ENCODE peak calls at places on chromosome 19, in eight cellular contexts. Z is heart right ventricle, Y is sigmoid colon, B is lung, M is endodermal cell, T is adrenal gland, C is Panc1, K is pancreas. X is an unnamed sample.
A peak's percentile ranks its signal among the peaks of the same experiment; 100 is the strongest.

GRCh38 chr19:18167975-18168645 is 5.5 kb upstream of the IFI30 start:
- DNase-seq in T (peak; percentile 63), K (no peak), M (peak; percentile 84), Z (peak; percentile 37), Y (no peak), B (no peak), C (no peak), X (no peak)

GRCh38 chr19:46984077-46985010 is 35.3 kb upstream of the NPAS1 start:
- DNase-seq in Y (no peak), Z (peak; percentile 42), T (peak; percentile 77), M (no peak), C (no peak), K (no peak), B (no peak), X (no peak)

GRCh38 chr19:54017266-54017665 is 25.8 kb downstream of the CACNG6 start:
- DNase-seq in K (no peak), Z (no peak), T (no peak), Y (no peak), M (no peak), C (no peak), B (no peak), X (no peak)

GRCh38 chr19:16378291-16378889 is 53.8 kb downstream of the KLF2 start:
- DNase-seq in Y (peak; percentile 57), Z (no peak), B (no peak), K (no peak), T (no peak), C (no peak), M (no peak), X (no peak)

GRCh38 chr19:47699360-47699917 is 13.8 kb upstream of the EHD2 start:
- DNase-seq in C (no peak), B (no peak), K (no peak), Y (no peak), M (peak; percentile 92), Z (no peak), T (peak; percentile 70), X (no peak)

GRCh38 chr19:48913114-48913513 is 13.0 kb downstream of the NUCB1 start:
- DNase-seq in M (no peak), K (no peak), Y (no peak), C (no peak), T (no peak), B (no peak), Z (no peak), X (no peak)

GRCh38 chr19:48174445-48175030 is 4.1 kb downstream of the ZSWIM9 start:
- DNase-seq in C (no peak), Z (no peak), B (no peak), M (no peak), T (no peak), K (no peak), Y (no peak), X (no peak)

GRCh38 chr19:43470288-43470687 is 4.9 kb upstream of the LYPD3 start:
- DNase-seq in M (peak; percentile 52), B (no peak), C (no peak), K (no peak), Z (no peak), T (no peak), Y (no peak), X (no peak)

GRCh38 chr19:50046649-50047503 is 21.1 kb downstream of the ZNF473 start:
- DNase-seq in Y (peak; percentile 70), M (peak; percentile 77), K (no peak), B (peak; percentile 62), T (peak; percentile 69), Z (peak; percentile 45), C (no peak), X (peak; percentile 41)

GRCh38 chr19:16369664-16370576 is 45.3 kb downstream of the KLF2 start:
- DNase-seq in M (no peak), C (no peak), K (no peak), T (no peak), Z (no peak), Y (peak; percentile 58), B (no peak), X (no peak)

GRCh38 chr19:54190503-54190941 is 586 bp upstream of the TSEN34 start:
- DNase-seq in M (peak; percentile 100), T (peak; percentile 100), B (peak; percentile 99), Z (peak; percentile 99), C (peak; percentile 100), K (peak; percentile 99), Y (peak; percentile 100), X (peak; percentile 96)

GRCh38 chr19:47430041-47430802 is 10.9 kb upstream of the MEIS3 start:
- DNase-seq in K (no peak), T (peak; percentile 59), B (peak; percentile 34), Y (no peak), C (no peak), Z (no peak), M (peak; percentile 88), X (no peak)

GRCh38 chr19:9313756-9314155 is 4.1 kb upstream of the ZNF699 start:
- DNase-seq in C (no peak), Z (no peak), K (no peak), Y (no peak), M (no peak), T (no peak), B (no peak), X (no peak)
- H3K27ac ChIP-seq in C (no peak overlapping the region), Z (no peak overlapping the region), K (no peak overlapping the region), Y (no peak overlapping the region), M (no peak overlapping the region), T (no peak overlapping the region), B (no peak overlapping the region), X (no peak overlapping the region)

GRCh38 chr19:3368441-3368795 is 2.0 kb downstream of the NFIC start:
- DNase-seq in B (no peak), Z (no peak), Y (no peak), C (no peak), M (no peak), K (no peak), T (no peak), X (no peak)

GRCh38 chr19:3370214-3370720 is 3.9 kb downstream of the NFIC start:
- DNase-seq in Y (peak; percentile 83), M (no peak), C (no peak), B (no peak), Z (no peak), T (peak; percentile 69), K (no peak), X (no peak)

GRCh38 chr19:3368848-3369336 is 2.5 kb downstream of the NFIC start:
- DNase-seq in C (no peak), K (no peak), Z (no peak), M (peak; percentile 59), T (no peak), Y (no peak), B (no peak), X (no peak)

GRCh38 chr19:3370728-3371591 is 4.6 kb downstream of the NFIC start:
- DNase-seq in T (no peak), C (no peak), K (no peak), Y (no peak), M (no peak), B (no peak), Z (no peak), X (no peak)

GRCh38 chr19:3369337-3370213 is 3.2 kb downstream of the NFIC start:
- DNase-seq in C (no peak), K (no peak), T (peak; percentile 85), Z (peak; percentile 72), M (peak; percentile 73), Y (peak; percentile 94), B (no peak), X (no peak)
- H3K4me1 ChIP-seq in C (peaks cover 55% of the 10 kb centered on the region), K (peaks cover 25% of the 10 kb centered on the region), T (peaks cover 54% of the 10 kb centered on the region), Z (peaks cover 76% of the 10 kb centered on the region), M (no peaks in the 10 kb centered on the region), Y (no peaks in the 10 kb centered on the region), B (peaks cover 4% of the 10 kb centered on the region), X (peaks cover 6% of the 10 kb centered on the region)

GRCh38 chr19:45057444-45057843 is 18.6 kb downstream of the CLASRP start:
- DNase-seq in Z (no peak), T (no peak), C (no peak), B (no peak), K (no peak), M (no peak), Y (no peak), X (no peak)

GRCh38 chr19:45056831-45057230 is 18.0 kb downstream of the CLASRP start:
- DNase-seq in C (no peak), T (no peak), Z (no peak), Y (no peak), K (no peak), M (no peak), B (no peak), X (no peak)

GRCh38 chr19:45061965-45062364 is 14.3 kb downstream of the ZNF296 start:
- DNase-seq in B (no peak), C (no peak), Y (no peak), Z (no peak), K (no peak), T (no peak), M (no peak), X (no peak)

GRCh38 chr19:45058622-45059159 is 17.6 kb downstream of the ZNF296 start:
- DNase-seq in K (no peak), C (no peak), Y (no peak), T (no peak), Z (no peak), M (no peak), B (no peak), X (no peak)

GRCh38 chr19:45059258-45059965 is 16.9 kb downstream of the ZNF296 start:
- DNase-seq in Z (peak; percentile 55), M (peak; percentile 98), T (peak; percentile 88), Y (peak; percentile 77), C (peak; percentile 42), B (peak; percentile 79), K (peak; percentile 61), X (no peak)
- H3K36me3 ChIP-seq in Z (peaks cover 18% of the 10 kb centered on the region), M (peaks cover 75% of the 10 kb centered on the region), T (peaks cover 96% of the 10 kb centered on the region), Y (peaks cover 86% of the 10 kb centered on the region), C (peaks cover 3% of the 10 kb centered on the region), B (peaks cover 27% of the 10 kb centered on the region), K (peaks cover 51% of the 10 kb centered on the region), X (peaks cover 58% of the 10 kb centered on the region)

GRCh38 chr19:9834302-9834725 is 804 bp upstream of the PIN1 start:
- DNase-seq in M (no peak), C (no peak), B (no peak), Z (no peak), K (no peak), T (no peak), Y (no peak), X (no peak)

GRCh38 chr19:9827325-9828238 is at the start of gene UBL5:
- DNase-seq in T (peak; percentile 88), C (peak; percentile 30), K (peak; percentile 89), Y (peak; percentile 94), B (peak; percentile 92), M (peak; percentile 97), Z (peak; percentile 82), X (peak; percentile 85)

GRCh38 chr19:9823816-9824215 is 3.9 kb upstream of the UBL5 start:
- DNase-seq in C (no peak), M (no peak), K (no peak), B (no peak), T (no peak), Z (no peak), Y (no peak), X (no peak)

DNA sequence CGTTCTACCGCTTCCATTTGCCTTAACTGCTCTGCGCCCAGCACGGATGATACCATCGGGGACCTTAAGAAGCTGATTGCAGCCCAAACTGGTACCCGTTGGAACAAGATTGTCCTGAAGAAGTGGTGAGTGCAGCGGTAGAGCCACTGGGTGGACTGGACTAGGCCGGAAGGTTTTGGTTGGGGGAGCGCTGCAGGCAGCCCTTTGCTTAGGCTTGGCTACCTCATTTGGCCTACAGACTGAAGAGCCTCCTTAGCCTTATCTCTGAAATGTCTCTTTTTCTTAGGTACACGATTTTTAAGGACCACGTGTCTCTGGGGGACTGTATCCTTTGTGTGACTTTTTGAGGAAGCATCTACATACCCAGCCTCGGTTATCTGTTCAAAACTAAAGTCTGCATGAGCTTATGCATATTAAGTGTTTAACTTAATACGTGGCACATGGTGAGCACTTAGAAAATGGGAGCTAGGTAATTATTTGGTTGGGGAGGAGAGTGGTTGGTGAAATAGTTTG is 889 bp downstream of the UBL5 start:
- DNase-seq in Z (no peak), B (no peak), C (no peak), T (no peak), K (no peak), Y (no peak), M (no peak), X (no peak)
- H3K27ac ChIP-seq in Z (no peak overlapping the region), B (no peak overlapping the region), C (peak overlapping the region; percentile 88), T (no peak overlapping the region), K (no peak overlapping the region), Y (peak overlapping the region; percentile 86), M (no peak overlapping the region), X (no peak overlapping the region)

X was measured in iPS DF 6.9.